ENCODE peak calls at places on chromosome 2, in five cellular contexts. G is activated CD8-positive, alpha-beta memory T cell treated with anti-CD3 and anti-CD28 coated beads, Interleukin-2, amount 10 ng/mL, durations not matched to agents 7 days and 5 days; J is T-helper 1 cell; R is endothelial cell; O is NCI-H1105. L is an unnamed sample.
A peak's percentile ranks its signal among the peaks of the same experiment; 100 is the strongest.

GRCh38 chr2:12120281-12121150 is 374.1 kb downstream of the LPIN1 start:
- DNase-seq in O (no peak), G (no peak), R (no peak), J (no peak), L (no peak)

GRCh38 chr2:220981926-220982325 is 590.2 kb downstream of the EPHA4 start:
- DNase-seq in G (no peak), J (no peak), O (no peak), R (no peak), L (no peak)

GRCh38 chr2:206482123-206482522 is 38.8 kb downstream of the ADAM23 start:
- DNase-seq in G (no peak), O (no peak), J (no peak), R (no peak), L (no peak)

GRCh38 chr2:64478502-64479230 is 24.7 kb downstream of the LGALSL start:
- DNase-seq in J (no peak), G (peak; percentile 71), R (no peak), O (no peak), L (no peak)

GRCh38 chr2:46643493-46643892 is 164.1 kb downstream of the TMEM247 start:
- DNase-seq in G (no peak), O (no peak), J (no peak), R (no peak), L (no peak)

GRCh38 chr2:241690202-241690717 is 3.6 kb upstream of the DTYMK start:
- DNase-seq in J (no peak), O (no peak), R (no peak), G (no peak), L (no peak)

GRCh38 chr2:197092431-197092830 is 165.9 kb upstream of the PGAP1 start:
- DNase-seq in G (no peak), O (no peak), J (no peak), R (no peak), L (no peak)

GRCh38 chr2:63520793-63521192 is 67.5 kb downstream of the WDPCP start:
- DNase-seq in R (no peak), O (no peak), J (no peak), G (no peak), L (no peak)

GRCh38 chr2:181352158-181352557 is 105.0 kb upstream of the ITGA4 start:
- DNase-seq in J (no peak), O (no peak), G (no peak), R (no peak), L (no peak)

GRCh38 chr2:40113997-40114396 is 334.9 kb upstream of the THUMPD2 start:
- DNase-seq in O (no peak), R (no peak), J (no peak), G (no peak), L (no peak)

GRCh38 chr2:134367915-134368911 is 114.3 kb downstream of the MGAT5 start:
- DNase-seq in R (no peak), G (no peak), O (no peak), J (no peak), L (no peak)

GRCh38 chr2:15939854-15940660 is at the start of gene MYCN:
- DNase-seq in J (no peak), G (no peak), R (peak; percentile 42), O (peak; percentile 54), L (no peak)

GRCh38 chr2:55862673-55863390 is 60.8 kb downstream of the EFEMP1 start:
- DNase-seq in G (no peak), O (no peak), R (no peak), J (no peak), L (no peak)

GRCh38 chr2:175234650-175235049 is 53.1 kb upstream of the ATP5MC3 start:
- DNase-seq in R (no peak), G (no peak), J (no peak), O (no peak), L (no peak)

GRCh38 chr2:46385786-46386577 is 88.8 kb downstream of the EPAS1 start:
- DNase-seq in J (no peak), O (no peak), R (no peak), G (peak; percentile 15), L (no peak)

GRCh38 chr2:160224060-160224459 is 24.0 kb upstream of the ITGB6 start:
- DNase-seq in G (peak; percentile 48), J (no peak), R (no peak), O (no peak), L (no peak)

GRCh38 chr2:170929686-170930050 is 615 bp downstream of the GORASP2 start:
- DNase-seq in R (peak; percentile 56), G (peak; percentile 67), O (peak; percentile 30), J (peak; percentile 23), L (peak; percentile 72)

GRCh38 chr2:38168710-38169480 is 92.9 kb upstream of the CYP1B1 start:
- DNase-seq in G (no peak), J (no peak), O (no peak), R (no peak), L (no peak)

GRCh38 chr2:237122214-237122666 is 36.6 kb downstream of the COPS8 start:
- DNase-seq in O (no peak), G (peak; percentile 72), J (no peak), R (peak; percentile 78), L (peak; percentile 51)

GRCh38 chr2:18788590-18788989 is 199.2 kb upstream of the NT5C1B start:
- DNase-seq in G (no peak), R (no peak), J (no peak), O (no peak), L (peak; percentile 46)

GRCh38 chr2:238505892-238506280 is 79.2 kb downstream of the ASB1 start:
- DNase-seq in G (no peak), J (no peak), R (no peak), O (no peak), L (no peak)

GRCh38 chr2:212843409-212844199 is 305.0 kb upstream of the ERBB4 start:
- DNase-seq in G (no peak), O (no peak), R (no peak), J (no peak), L (no peak)

GRCh38 chr2:203240491-203240890 is 1.7 kb downstream of the CYP20A1 start:
- DNase-seq in G (no peak), R (no peak), O (no peak), J (no peak), L (no peak)

GRCh38 chr2:149409506-149409905 is 79.1 kb downstream of the LYPD6 start:
- DNase-seq in R (no peak), O (peak; percentile 38), J (no peak), G (no peak), L (no peak)

GRCh38 chr2:235642446-235643107 is 148.7 kb downstream of the AGAP1 start:
- DNase-seq in G (no peak), J (no peak), R (no peak), O (no peak), L (no peak)

GRCh38 chr2:107627164-107627563 is 199.5 kb upstream of the RGPD4 start:
- DNase-seq in O (no peak), J (no peak), R (no peak), G (no peak), L (no peak)

GRCh38 chr2:177175917-177176668 is 36.5 kb upstream of the HNRNPA3 start:
- DNase-seq in R (no peak), G (no peak), O (no peak), J (no peak), L (no peak)

GRCh38 chr2:62475172-62476011 is 30.6 kb downstream of the TMEM17 start:
- DNase-seq in R (peak; percentile 26), O (no peak), J (no peak), G (no peak), L (no peak)

L was measured in left lobe of liver.